ENCODE peak calls at places on chromosomes 3 and 15, in nine cellular contexts. K, I, H, P, S, M, D, Q and X are unnamed samples.
A peak's percentile ranks its signal among the peaks of the same experiment; 100 is the strongest.

GRCh38 chr3:51709004-51709420 is 2.1 kb downstream of the GRM2 start:
- DNase-seq in P (no peak), S (no peak), Q (no peak), H (no peak), K (peak; percentile 38), D (no peak), I (no peak), M (no peak), X (peak; percentile 12)

GRCh38 chr15:51077565-51078153 is 17.0 kb downstream of the TNFAIP8L3 start:
- DNase-seq in K (no peak), I (peak; percentile 45), P (no peak), M (peak; percentile 33), D (no peak), S (peak; percentile 59), H (peak; percentile 24), Q (no peak), X (peak; percentile 54)

GRCh38 chr15:42141795-42142667 is 14.4 kb downstream of the PLA2G4F start:
- DNase-seq in D (no peak), Q (no peak), H (no peak), M (no peak), K (peak; percentile 31), P (no peak), I (no peak), S (no peak), X (no peak)

GRCh38 chr3:129795596-129795995 is 97.9 kb downstream of the TMCC1 start:
- DNase-seq in Q (no peak), M (peak; percentile 80), D (peak; percentile 79), S (no peak), K (no peak), H (no peak), P (no peak), I (no peak), X (no peak)

GRCh38 chr3:122956685-122957455 is 70.7 kb downstream of the SEMA5B start:
- DNase-seq in I (no peak), H (no peak), S (no peak), Q (no peak), P (no peak), M (no peak), D (no peak), K (no peak), X (no peak)

GRCh38 chr3:56958879-56959607 is 101.4 kb upstream of the SPATA12 start:
- DNase-seq in D (no peak), S (no peak), Q (no peak), I (no peak), P (no peak), H (no peak), K (no peak), M (no peak), X (no peak)

GRCh38 chr15:38530113-38530512 is 34.5 kb downstream of the RASGRP1 start:
- DNase-seq in Q (no peak), K (no peak), S (no peak), I (no peak), H (no peak), D (peak; percentile 59), M (peak; percentile 50), P (no peak), X (no peak)

GRCh38 chr15:26679927-26680326 is 92.9 kb downstream of the GABRB3 start:
- DNase-seq in P (no peak), H (no peak), K (no peak), S (no peak), I (no peak), M (no peak), D (no peak), Q (no peak), X (no peak)

GRCh38 chr3:142275856-142276255 is 50.5 kb upstream of the GK5 start:
- DNase-seq in S (no peak), H (no peak), P (no peak), M (peak; percentile 86), K (no peak), Q (no peak), I (no peak), D (peak; percentile 96), X (no peak)

GRCh38 chr3:187551419-187551818 is 118.8 kb downstream of the SST start:
- DNase-seq in I (no peak), K (no peak), H (no peak), Q (no peak), S (no peak), M (peak; percentile 61), P (no peak), D (peak; percentile 17), X (no peak)

GRCh38 chr3:194739498-194740284 is 54.0 kb downstream of the FAM43A start:
- DNase-seq in I (no peak), Q (no peak), H (no peak), P (no peak), S (no peak), K (no peak), D (peak; percentile 47), M (no peak), X (no peak)

GRCh38 chr3:52606373-52607085 is 70.1 kb downstream of the UQCC5 start:
- DNase-seq in M (peak; percentile 48), I (no peak), S (peak; percentile 19), K (peak; percentile 59), Q (no peak), H (no peak), P (no peak), D (peak; percentile 62), X (no peak)

GRCh38 chr3:62073038-62073437 is 300.3 kb downstream of the FEZF2 start:
- DNase-seq in Q (no peak), S (no peak), I (no peak), H (no peak), K (no peak), M (peak; percentile 13), P (no peak), D (no peak), X (no peak)

GRCh38 chr3:52086939-52087675 is 30.7 kb upstream of the DUSP7 start:
- DNase-seq in P (no peak), K (no peak), Q (no peak), I (no peak), D (peak; percentile 59), H (no peak), M (peak; percentile 34), S (no peak), X (no peak)

GRCh38 chr3:161599702-161600101 is 103.1 kb downstream of the OTOL1 start:
- DNase-seq in I (no peak), M (no peak), S (no peak), H (no peak), D (no peak), P (no peak), Q (no peak), K (no peak), X (no peak)

GRCh38 chr15:88331291-88331690 is 74.8 kb upstream of the NTRK3 start:
- DNase-seq in Q (no peak), H (peak; percentile 3), I (peak; percentile 23), K (no peak), M (peak; percentile 60), P (no peak), S (peak; percentile 15), D (peak; percentile 2), X (peak; percentile 53)

GRCh38 chr15:45550436-45550835 is 27.9 kb upstream of the SLC30A4 start:
- DNase-seq in S (no peak), I (no peak), P (no peak), Q (no peak), H (no peak), D (peak; percentile 71), M (peak; percentile 71), K (no peak), X (no peak)

GRCh38 chr3:172179680-172180399 is 140.5 kb downstream of the FNDC3B start:
- DNase-seq in H (no peak), I (peak; percentile 28), S (no peak), Q (no peak), D (no peak), K (no peak), M (no peak), P (no peak), X (no peak)

GRCh38 chr3:57959407-57960173 is 48.6 kb upstream of the FLNB start:
- DNase-seq in K (no peak), P (no peak), I (no peak), D (peak; percentile 72), Q (no peak), H (no peak), S (no peak), M (peak; percentile 67), X (no peak)

GRCh38 chr3:64291956-64292355 is 66.7 kb upstream of the PRICKLE2 start:
- DNase-seq in H (no peak), I (no peak), S (no peak), D (peak; percentile 86), M (peak; percentile 92), Q (no peak), K (no peak), P (no peak), X (no peak)

GRCh38 chr15:81948142-81948709 is 97.6 kb downstream of the MEX3B start:
- DNase-seq in S (no peak), P (no peak), I (no peak), D (no peak), M (no peak), H (no peak), K (no peak), Q (no peak), X (no peak)

GRCh38 chr3:166785851-166786250 is 594.2 kb downstream of the ZBBX start:
- DNase-seq in D (no peak), S (no peak), M (no peak), K (no peak), Q (no peak), P (no peak), I (no peak), H (no peak), X (no peak)